ENCODE peak calls at places on chromosome 12, in nine cellular contexts. H is T-helper 17 cell; V is ovary; Z is cardiac muscle cell; U is stimulated activated CD4-positive, alpha-beta T cell treated with anti-CD3 and anti-CD28 coated beads, Interleukin-4, amount 100 ng/mL, for 48 hours; E is kidney tubule cell; S is ACHN; X is GM19239; P is ELF-1. W is an unnamed sample.

GRCh38 chr12:77788231-77789168 is 42.2 kb upstream of the NAV3 start:
- DNase-seq in H (no peak), V (no peak), Z (no peak), U (no peak), E (no peak), S (no peak), X (no peak), P (no peak), W (no peak)

GRCh38 chr12:121284551-121285390 is 11.7 kb downstream of the CAMKK2 start:
- DNase-seq in H (no peak), V (peak; percentile 78), Z (no peak), U (no peak), E (no peak), S (no peak), X (no peak), P (no peak), W (no peak)

GRCh38 chr12:88144037-88144436 is 1.9 kb downstream of the TMTC3 start:
- DNase-seq in H (no peak), V (no peak), Z (no peak), U (no peak), E (no peak), S (no peak), X (no peak), P (no peak), W (no peak)

GRCh38 chr12:88310069-88310468 is 168.0 kb downstream of the TMTC3 start:
- DNase-seq in H (no peak), V (no peak), Z (peak; percentile 15), U (no peak), E (peak; percentile 35), S (no peak), X (no peak), P (no peak), W (no peak)

GRCh38 chr12:26732010-26732908 is 100.7 kb downstream of the ITPR2 start:
- DNase-seq in H (no peak), V (no peak), Z (no peak), U (no peak), E (peak; percentile 63), S (no peak), X (no peak), P (no peak), W (no peak)

GRCh38 chr12:117968084-117968789 is 553 bp downstream of the KSR2 start:
- DNase-seq in H (no peak), V (no peak), Z (no peak), U (no peak), E (no peak), S (no peak), X (no peak), P (no peak), W (no peak)

GRCh38 chr12:119479121-119479561 is 114.4 kb upstream of the TMEM233 start:
- DNase-seq in H (no peak), V (no peak), Z (no peak), U (no peak), E (peak; percentile 3), S (no peak), X (no peak), P (peak; percentile 4), W (peak; percentile 59)

GRCh38 chr12:82635263-82635662 is 51.4 kb upstream of the TMTC2 start:
- DNase-seq in H (no peak), V (no peak), Z (no peak), U (no peak), E (no peak), S (no peak), X (no peak), P (no peak), W (no peak)

GRCh38 chr12:81683881-81684280 is 75.3 kb downstream of the PPFIA2 start:
- DNase-seq in H (no peak), V (no peak), Z (no peak), U (no peak), E (peak; percentile 31), S (no peak), X (no peak), P (no peak), W (no peak)

GRCh38 chr12:124654666-124655316 is 87.4 kb upstream of the NCOR2 start:
- DNase-seq in H (no peak), V (peak; percentile 90), Z (no peak), U (no peak), E (peak; percentile 26), S (no peak), X (no peak), P (no peak), W (peak; percentile 83)

GRCh38 chr12:103586132-103586531 is 941 bp upstream of the STAB2 start:
- DNase-seq in H (no peak), V (no peak), Z (no peak), U (no peak), E (no peak), S (peak; percentile 18), X (no peak), P (no peak), W (no peak)

GRCh38 chr12:64716839-64717455 is 42.3 kb downstream of the GNS start:
- DNase-seq in H (no peak), V (no peak), Z (no peak), U (no peak), E (no peak), S (no peak), X (no peak), P (no peak), W (no peak)

GRCh38 chr12:119938049-119938667 is 50.9 kb upstream of the BICDL1 start:
- DNase-seq in H (peak; percentile 65), V (no peak), Z (peak; percentile 63), U (peak; percentile 47), E (peak; percentile 58), S (peak; percentile 69), X (peak; percentile 69), P (peak; percentile 60), W (peak; percentile 61)

GRCh38 chr12:81095470-81096232 is 17.8 kb downstream of the ACSS3 start:
- DNase-seq in H (no peak), V (no peak), Z (no peak), U (no peak), E (peak; percentile 39), S (peak; percentile 70), X (no peak), P (no peak), W (no peak)

GRCh38 chr12:70364695-70365397 is 1.2 kb upstream of the KCNMB4 start:
- DNase-seq in H (no peak), V (no peak), Z (peak; percentile 24), U (no peak), E (no peak), S (no peak), X (no peak), P (no peak), W (no peak)

GRCh38 chr12:85823436-85824179 is 12.6 kb downstream of the RASSF9 start:
- DNase-seq in H (no peak), V (no peak), Z (no peak), U (no peak), E (peak; percentile 53), S (no peak), X (no peak), P (no peak), W (no peak)

W was measured in right atrium auricular region.